ENCODE peak calls at places on chromosomes 5 and 9, in seven cellular contexts. I is MM.1S, Q is mammary epithelial cell, M is GM23248, K is PC-3, F is H9, V is keratinocyte. L is an unnamed sample.

GRCh38 chr5:83527191-83527590 is 55.6 kb downstream of the VCAN start:
- DNase-seq in I (no peak), Q (no peak), M (no peak), K (no peak), F (no peak), V (no peak), L (no peak)

GRCh38 chr9:84322830-84323229 is 17.7 kb downstream of the SLC28A3 start:
- DNase-seq in I (no peak), Q (peak), M (peak), K (peak), F (no peak), V (no peak), L (no peak)

GRCh38 chr5:116084231-116084630 is 594 bp upstream of the COMMD10 start:
- DNase-seq in I (no peak), Q (peak), M (peak), K (peak), F (no peak), V (no peak), L (peak)

GRCh38 chr5:168356171-168356570 is 64.7 kb downstream of the WWC1 start:
- DNase-seq in I (no peak), Q (no peak), M (no peak), K (no peak), F (no peak), V (no peak), L (no peak)

GRCh38 chr5:3153226-3153858 is 401.9 kb upstream of the IRX2 start:
- DNase-seq in I (no peak), Q (no peak), M (no peak), K (no peak), F (no peak), V (no peak), L (no peak)

GRCh38 chr9:14221558-14221957 is 92.4 kb downstream of the NFIB start:
- DNase-seq in I (no peak), Q (peak), M (peak), K (peak), F (no peak), V (peak), L (no peak)

GRCh38 chr9:114499941-114500528 is 5.2 kb downstream of the WHRN start:
- DNase-seq in I (no peak), Q (no peak), M (no peak), K (no peak), F (no peak), V (no peak), L (no peak)

GRCh38 chr5:31007672-31008071 is 185.8 kb upstream of the CDH6 start:
- DNase-seq in I (no peak), Q (no peak), M (no peak), K (no peak), F (peak), V (no peak), L (no peak)

GRCh38 chr5:157387683-157388093 is 72.3 kb upstream of the NIPAL4 start:
- DNase-seq in I (no peak), Q (peak), M (peak), K (peak), F (no peak), V (no peak), L (no peak)

GRCh38 chr5:157389103-157389502 is 70.9 kb upstream of the NIPAL4 start:
- DNase-seq in I (no peak), Q (no peak), M (no peak), K (no peak), F (no peak), V (no peak), L (no peak)

GRCh38 chr5:157384971-157385709 is 74.9 kb upstream of the NIPAL4 start:
- DNase-seq in I (no peak), Q (peak), M (peak), K (peak), F (no peak), V (no peak), L (no peak)

GRCh38 chr5:157388148-157388547 is 71.9 kb upstream of the NIPAL4 start:
- DNase-seq in I (no peak), Q (no peak), M (peak), K (peak), F (no peak), V (no peak), L (no peak)

GRCh38 chr5:157387164-157387563 is 72.8 kb upstream of the NIPAL4 start:
- DNase-seq in I (no peak), Q (no peak), M (no peak), K (no peak), F (no peak), V (no peak), L (no peak)
- H3K9ac ChIP-seq in I (no peak), Q (no peak), M (peak), K (peak), F (no peak), V (no peak), L (no peak)

GRCh38 chr5:177992466-177992865 is 3.6 kb downstream of the PROP1 start:
- DNase-seq in I (no peak), Q (no peak), M (no peak), K (no peak), F (no peak), V (no peak), L (no peak)

GRCh38 chr5:177994561-177995190 is 1.4 kb downstream of the PROP1 start:
- DNase-seq in I (no peak), Q (no peak), M (no peak), K (no peak), F (no peak), V (no peak), L (no peak)

GRCh38 chr5:177995691-177996595 is at the start of gene PROP1:
- DNase-seq in I (no peak), Q (no peak), M (no peak), K (no peak), F (no peak), V (no peak), L (no peak)

GRCh38 chr5:177996660-177997318 is 747 bp upstream of the PROP1 start:
- DNase-seq in I (no peak), Q (no peak), M (no peak), K (no peak), F (no peak), V (no peak), L (no peak)

GRCh38 chr5:177994063-177994462 is 2.0 kb downstream of the PROP1 start:
- DNase-seq in I (no peak), Q (no peak), M (no peak), K (no peak), F (no peak), V (no peak), L (no peak)
- H3K9ac ChIP-seq in I (no peak), Q (no peak), M (no peak), K (no peak), F (no peak), V (no peak), L (no peak)

GRCh38 chr5:149731617-149732400 is 1.7 kb downstream of the PPARGC1B start:
- DNase-seq in I (peak), Q (peak), M (peak), K (peak), F (peak), V (peak), L (peak)

GRCh38 chr5:149733129-149733900 is 3.2 kb downstream of the PPARGC1B start:
- DNase-seq in I (no peak), Q (no peak), M (no peak), K (no peak), F (no peak), V (no peak), L (no peak)

GRCh38 chr5:149732500-149733128 is 2.5 kb downstream of the PPARGC1B start:
- DNase-seq in I (peak), Q (peak), M (peak), K (peak), F (no peak), V (no peak), L (no peak)

GRCh38 chr5:149730620-149731331 is 666 bp downstream of the PPARGC1B start:
- DNase-seq in I (peak), Q (peak), M (peak), K (peak), F (peak), V (no peak), L (peak)

GRCh38 chr5:149731332-149731616 is 1.2 kb downstream of the PPARGC1B start:
- DNase-seq in I (no peak), Q (no peak), M (no peak), K (no peak), F (no peak), V (no peak), L (no peak)
- H3K9ac ChIP-seq in I (peak), Q (no peak), M (peak), K (peak), F (no peak), V (peak), L (peak)

GRCh38 chr5:157166494-157167218 is 592 bp upstream of the GARIN3 start:
- DNase-seq in I (no peak), Q (no peak), M (no peak), K (no peak), F (no peak), V (no peak), L (no peak)
- H3K9ac ChIP-seq in I (peak), Q (no peak), M (no peak), K (no peak), F (no peak), V (no peak), L (no peak)

DNA sequence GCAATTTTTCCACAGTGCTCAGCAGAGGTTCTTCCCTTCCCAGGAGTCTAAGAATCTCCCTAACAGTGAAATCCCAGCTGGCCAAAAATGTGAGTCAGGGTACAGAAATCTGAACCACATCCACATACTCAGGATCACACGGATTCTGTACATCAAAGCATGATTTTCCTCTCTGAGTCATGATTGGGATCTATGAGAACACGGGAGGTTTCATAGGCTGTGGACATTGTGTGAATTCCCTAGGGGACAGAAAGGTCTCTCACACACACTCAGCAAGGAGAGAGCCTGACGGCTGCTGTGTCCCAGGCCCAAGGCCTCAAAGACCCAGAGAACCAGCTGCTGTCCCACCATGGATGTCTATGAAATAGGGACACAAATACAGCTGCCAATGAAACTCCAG is 102.9 kb downstream of the ADAMTS12 start:
- DNase-seq in I (no peak), Q (peak), M (peak), K (peak), F (no peak), V (peak), L (no peak)
- H3K9ac ChIP-seq in I (no peak), Q (no peak), M (peak), K (peak), F (no peak), V (no peak), L (no peak)

GRCh38 chr9:87713990-87714335 is 12.0 kb upstream of the CTSL start:
- DNase-seq in I (no peak), Q (no peak), M (no peak), K (no peak), F (no peak), V (no peak), L (no peak)
- H3K9ac ChIP-seq in I (no peak), Q (no peak), M (peak), K (peak), F (no peak), V (peak), L (no peak)

L was measured in DND-41.